ENCODE peak calls at places on chromosomes 12 and 14, in ten cellular contexts. One of them, this sample, is unnamed.

GRCh38 chr12:30796891-30797371 is 42.2 kb upstream of the CAPRIN2 start:
- DNase-seq in WTC11: peak
- DNase-seq in anterior cingulate cortex: no peak
- DNase-seq in IMR-90: peak
- DNase-seq in activated naive CD8-positive, alpha-beta T cell treated with anti-CD3 and anti-CD28 coated beads, Interleukin-2, amount 50 U/mL, for 24 hours: no peak
- DNase-seq in activated CD8-positive, alpha-beta memory T cell treated with anti-CD3 and anti-CD28 coated beads for 24 hours: no peak
- DNase-seq in M059J: peak
- DNase-seq in EL: peak
- DNase-seq in endothelial cell: no peak
- DNase-seq in fibroblast of villous mesenchyme: peak
- DNase-seq in this sample: no peak

GRCh38 chr14:94005324-94005723 is 8.2 kb downstream of the CCDC197 start:
- DNase-seq in M059J: no peak
- DNase-seq in fibroblast of villous mesenchyme: no peak
- DNase-seq in WTC11: peak
- DNase-seq in endothelial cell: no peak
- DNase-seq in IMR-90: no peak
- DNase-seq in anterior cingulate cortex: no peak
- DNase-seq in activated naive CD8-positive, alpha-beta T cell treated with anti-CD3 and anti-CD28 coated beads, Interleukin-2, amount 50 U/mL, for 24 hours: no peak
- DNase-seq in EL: no peak
- DNase-seq in activated CD8-positive, alpha-beta memory T cell treated with anti-CD3 and anti-CD28 coated beads for 24 hours: no peak
- DNase-seq in this sample: no peak

GRCh38 chr12:57165741-57166140 is 18.3 kb upstream of the LRP1-AS start:
- DNase-seq in IMR-90: no peak
- DNase-seq in activated naive CD8-positive, alpha-beta T cell treated with anti-CD3 and anti-CD28 coated beads, Interleukin-2, amount 50 U/mL, for 24 hours: no peak
- DNase-seq in M059J: peak
- DNase-seq in fibroblast of villous mesenchyme: no peak
- DNase-seq in anterior cingulate cortex: no peak
- DNase-seq in activated CD8-positive, alpha-beta memory T cell treated with anti-CD3 and anti-CD28 coated beads for 24 hours: no peak
- DNase-seq in WTC11: no peak
- DNase-seq in EL: no peak
- DNase-seq in endothelial cell: no peak
- DNase-seq in this sample: no peak

GRCh38 chr14:74853581-74853980 is 22.4 kb downstream of the PROX2 start:
- DNase-seq in endothelial cell: no peak
- DNase-seq in anterior cingulate cortex: no peak
- DNase-seq in EL: no peak
- DNase-seq in fibroblast of villous mesenchyme: peak
- DNase-seq in IMR-90: no peak
- DNase-seq in activated CD8-positive, alpha-beta memory T cell treated with anti-CD3 and anti-CD28 coated beads for 24 hours: no peak
- DNase-seq in WTC11: no peak
- DNase-seq in activated naive CD8-positive, alpha-beta T cell treated with anti-CD3 and anti-CD28 coated beads, Interleukin-2, amount 50 U/mL, for 24 hours: no peak
- DNase-seq in M059J: no peak
- DNase-seq in this sample: no peak

GRCh38 chr12:93484315-93484981 is 17.1 kb downstream of the MRPL42 start:
- DNase-seq in fibroblast of villous mesenchyme: peak
- DNase-seq in IMR-90: peak
- DNase-seq in anterior cingulate cortex: no peak
- DNase-seq in M059J: peak
- DNase-seq in endothelial cell: no peak
- DNase-seq in activated CD8-positive, alpha-beta memory T cell treated with anti-CD3 and anti-CD28 coated beads for 24 hours: no peak
- DNase-seq in EL: peak
- DNase-seq in activated naive CD8-positive, alpha-beta T cell treated with anti-CD3 and anti-CD28 coated beads, Interleukin-2, amount 50 U/mL, for 24 hours: no peak
- DNase-seq in WTC11: no peak
- DNase-seq in this sample: no peak

GRCh38 chr14:71208702-71209357 is 301.6 kb downstream of the PCNX1 start:
- DNase-seq in activated naive CD8-positive, alpha-beta T cell treated with anti-CD3 and anti-CD28 coated beads, Interleukin-2, amount 50 U/mL, for 24 hours: no peak
- DNase-seq in EL: no peak
- DNase-seq in anterior cingulate cortex: no peak
- DNase-seq in WTC11: no peak
- DNase-seq in fibroblast of villous mesenchyme: no peak
- DNase-seq in activated CD8-positive, alpha-beta memory T cell treated with anti-CD3 and anti-CD28 coated beads for 24 hours: no peak
- DNase-seq in M059J: no peak
- DNase-seq in IMR-90: no peak
- DNase-seq in endothelial cell: no peak
- DNase-seq in this sample: peak

GRCh38 chr14:60658116-60658515 is 8.8 kb upstream of the SIX1 start:
- DNase-seq in endothelial cell: no peak
- DNase-seq in anterior cingulate cortex: no peak
- DNase-seq in EL: no peak
- DNase-seq in fibroblast of villous mesenchyme: no peak
- DNase-seq in activated CD8-positive, alpha-beta memory T cell treated with anti-CD3 and anti-CD28 coated beads for 24 hours: no peak
- DNase-seq in activated naive CD8-positive, alpha-beta T cell treated with anti-CD3 and anti-CD28 coated beads, Interleukin-2, amount 50 U/mL, for 24 hours: no peak
- DNase-seq in WTC11: no peak
- DNase-seq in M059J: no peak
- DNase-seq in IMR-90: no peak
- DNase-seq in this sample: no peak

GRCh38 chr12:11795192-11795909 is 145.9 kb downstream of the ETV6 start:
- DNase-seq in anterior cingulate cortex: no peak
- DNase-seq in activated CD8-positive, alpha-beta memory T cell treated with anti-CD3 and anti-CD28 coated beads for 24 hours: no peak
- DNase-seq in M059J: no peak
- DNase-seq in EL: no peak
- DNase-seq in activated naive CD8-positive, alpha-beta T cell treated with anti-CD3 and anti-CD28 coated beads, Interleukin-2, amount 50 U/mL, for 24 hours: no peak
- DNase-seq in IMR-90: no peak
- DNase-seq in fibroblast of villous mesenchyme: no peak
- DNase-seq in WTC11: no peak
- DNase-seq in endothelial cell: no peak
- DNase-seq in this sample: no peak

GRCh38 chr14:80996049-80996901 is 40.9 kb downstream of the TSHR start:
- DNase-seq in fibroblast of villous mesenchyme: peak
- DNase-seq in activated naive CD8-positive, alpha-beta T cell treated with anti-CD3 and anti-CD28 coated beads, Interleukin-2, amount 50 U/mL, for 24 hours: no peak
- DNase-seq in EL: peak
- DNase-seq in anterior cingulate cortex: no peak
- DNase-seq in IMR-90: peak
- DNase-seq in activated CD8-positive, alpha-beta memory T cell treated with anti-CD3 and anti-CD28 coated beads for 24 hours: no peak
- DNase-seq in WTC11: no peak
- DNase-seq in M059J: peak
- DNase-seq in endothelial cell: peak
- DNase-seq in this sample: peak

GRCh38 chr12:25958254-25959068 is at the start of gene RASSF8:
- DNase-seq in activated CD8-positive, alpha-beta memory T cell treated with anti-CD3 and anti-CD28 coated beads for 24 hours: peak
- DNase-seq in IMR-90: peak
- DNase-seq in anterior cingulate cortex: peak
- DNase-seq in WTC11: peak
- DNase-seq in fibroblast of villous mesenchyme: peak
- DNase-seq in activated naive CD8-positive, alpha-beta T cell treated with anti-CD3 and anti-CD28 coated beads, Interleukin-2, amount 50 U/mL, for 24 hours: peak
- DNase-seq in EL: peak
- DNase-seq in M059J: peak
- DNase-seq in endothelial cell: peak
- DNase-seq in this sample: no peak

GRCh38 chr14:69945905-69946304 is 66.7 kb downstream of the SMOC1 start:
- DNase-seq in fibroblast of villous mesenchyme: no peak
- DNase-seq in IMR-90: no peak
- DNase-seq in WTC11: no peak
- DNase-seq in activated naive CD8-positive, alpha-beta T cell treated with anti-CD3 and anti-CD28 coated beads, Interleukin-2, amount 50 U/mL, for 24 hours: no peak
- DNase-seq in activated CD8-positive, alpha-beta memory T cell treated with anti-CD3 and anti-CD28 coated beads for 24 hours: no peak
- DNase-seq in M059J: peak
- DNase-seq in endothelial cell: no peak
- DNase-seq in anterior cingulate cortex: no peak
- DNase-seq in EL: no peak
- DNase-seq in this sample: no peak

GRCh38 chr12:121992059-121992879 is 29.4 kb upstream of the BCL7A start:
- DNase-seq in WTC11: no peak
- DNase-seq in activated CD8-positive, alpha-beta memory T cell treated with anti-CD3 and anti-CD28 coated beads for 24 hours: peak
- DNase-seq in activated naive CD8-positive, alpha-beta T cell treated with anti-CD3 and anti-CD28 coated beads, Interleukin-2, amount 50 U/mL, for 24 hours: peak
- DNase-seq in endothelial cell: no peak
- DNase-seq in anterior cingulate cortex: no peak
- DNase-seq in fibroblast of villous mesenchyme: peak
- DNase-seq in EL: peak
- DNase-seq in IMR-90: peak
- DNase-seq in M059J: peak
- DNase-seq in this sample: no peak

GRCh38 chr14:102645746-102646440 is 53.4 kb downstream of the RCOR1 start:
- DNase-seq in fibroblast of villous mesenchyme: peak
- DNase-seq in activated CD8-positive, alpha-beta memory T cell treated with anti-CD3 and anti-CD28 coated beads for 24 hours: no peak
- DNase-seq in anterior cingulate cortex: no peak
- DNase-seq in IMR-90: peak
- DNase-seq in endothelial cell: no peak
- DNase-seq in activated naive CD8-positive, alpha-beta T cell treated with anti-CD3 and anti-CD28 coated beads, Interleukin-2, amount 50 U/mL, for 24 hours: no peak
- DNase-seq in WTC11: no peak
- DNase-seq in M059J: no peak
- DNase-seq in EL: no peak
- DNase-seq in this sample: no peak

GRCh38 chr14:69355955-69356321 is 42.2 kb downstream of the ERH start:
- DNase-seq in anterior cingulate cortex: no peak
- DNase-seq in IMR-90: peak
- DNase-seq in endothelial cell: no peak
- DNase-seq in M059J: peak
- DNase-seq in WTC11: no peak
- DNase-seq in activated naive CD8-positive, alpha-beta T cell treated with anti-CD3 and anti-CD28 coated beads, Interleukin-2, amount 50 U/mL, for 24 hours: no peak
- DNase-seq in fibroblast of villous mesenchyme: peak
- DNase-seq in activated CD8-positive, alpha-beta memory T cell treated with anti-CD3 and anti-CD28 coated beads for 24 hours: no peak
- DNase-seq in EL: peak
- DNase-seq in this sample: no peak

GRCh38 chr12:19248929-19249602 is 119.5 kb downstream of the PLEKHA5 start:
- DNase-seq in IMR-90: peak
- DNase-seq in WTC11: no peak
- DNase-seq in activated naive CD8-positive, alpha-beta T cell treated with anti-CD3 and anti-CD28 coated beads, Interleukin-2, amount 50 U/mL, for 24 hours: no peak
- DNase-seq in fibroblast of villous mesenchyme: peak
- DNase-seq in endothelial cell: no peak
- DNase-seq in anterior cingulate cortex: no peak
- DNase-seq in EL: peak
- DNase-seq in activated CD8-positive, alpha-beta memory T cell treated with anti-CD3 and anti-CD28 coated beads for 24 hours: no peak
- DNase-seq in M059J: no peak
- DNase-seq in this sample: no peak